ENCODE peak calls at places on chromosomes 1 and 21, in six cellular contexts. O, F, Q, X, M and G are unnamed samples.

GRCh38 chr21:18060402-18060801 is 184.2 kb upstream of the CHODL start:
- DNase-seq in O (no peak), Q (no peak), M (no peak), F (no peak), X (no peak), G (no peak)

GRCh38 chr1:97560714-97561113 is 360.1 kb downstream of the DPYD start:
- DNase-seq in Q (no peak), X (no peak), F (no peak), O (no peak), M (no peak), G (no peak)

GRCh38 chr1:96364576-96364975 is 357.0 kb upstream of the PTBP2 start:
- DNase-seq in F (no peak), M (peak; percentile 72), Q (no peak), X (no peak), O (no peak), G (no peak)

GRCh38 chr1:32716312-32717126 is 13.9 kb upstream of the SYNC start:
- DNase-seq in M (no peak), F (peak; percentile 99), O (no peak), Q (peak; percentile 97), X (peak; percentile 54), G (peak; percentile 88)

GRCh38 chr1:30449428-30450147 is 273.8 kb downstream of the MATN1 start:
- DNase-seq in O (no peak), Q (no peak), M (no peak), F (peak; percentile 13), X (no peak), G (no peak)

GRCh38 chr1:117615474-117615873 is 9.6 kb downstream of the TENT5C start:
- DNase-seq in Q (no peak), F (no peak), M (no peak), O (no peak), X (peak; percentile 89), G (no peak)

GRCh38 chr1:186894415-186894814 is 65.7 kb downstream of the PLA2G4A start:
- DNase-seq in Q (no peak), O (no peak), M (peak; percentile 9), F (no peak), X (no peak), G (no peak)

GRCh38 chr21:45590246-45590725 is 48.0 kb upstream of the SLC19A1 start:
- DNase-seq in M (peak; percentile 70), O (no peak), Q (peak; percentile 76), F (peak; percentile 82), X (no peak), G (no peak)

GRCh38 chr1:203126151-203126865 is 1.2 kb upstream of the ADORA1 start:
- DNase-seq in F (peak; percentile 39), O (no peak), X (no peak), Q (peak; percentile 25), M (peak; percentile 14), G (peak; percentile 54)

GRCh38 chr1:110011527-110012041 is 22.8 kb upstream of the STRIP1 start:
- DNase-seq in M (peak; percentile 73), F (peak; percentile 39), X (peak; percentile 39), Q (peak; percentile 70), O (peak; percentile 84), G (peak; percentile 75)

GRCh38 chr1:158019177-158019868 is 25.9 kb downstream of the KIRREL1 start:
- DNase-seq in F (peak; percentile 82), X (no peak), Q (no peak), M (peak; percentile 93), O (no peak), G (no peak)

GRCh38 chr1:53332188-53332564 is 4.3 kb upstream of the LRP8 start:
- DNase-seq in X (peak; percentile 1), O (no peak), F (no peak), Q (no peak), M (no peak), G (no peak)

GRCh38 chr1:143497374-143497747 is 474.4 kb downstream of the FAM72C start:
- DNase-seq in Q (no peak), M (no peak), X (no peak), F (peak; percentile 12), O (no peak), G (peak; percentile 2)

GRCh38 chr1:3126756-3127718 is 58.0 kb downstream of the PRDM16 start:
- DNase-seq in X (no peak), M (peak; percentile 0), O (no peak), F (no peak), Q (no peak), G (no peak)

GRCh38 chr1:179080866-179081695 is 789 bp upstream of the TOR3A start:
- DNase-seq in X (no peak), Q (peak; percentile 43), O (no peak), M (no peak), F (no peak), G (no peak)

GRCh38 chr1:39087109-39087834 is 61.1 kb downstream of the NDUFS5 start:
- DNase-seq in F (no peak), X (no peak), M (peak; percentile 76), O (no peak), Q (no peak), G (no peak)

GRCh38 chr21:37292946-37293345 is 25.8 kb upstream of the VPS26C start:
- DNase-seq in O (no peak), F (no peak), X (no peak), M (peak; percentile 44), Q (no peak), G (no peak)

GRCh38 chr1:35707253-35708178 is 11.2 kb downstream of the C1orf216 start:
- DNase-seq in O (no peak), X (peak; percentile 61), M (no peak), Q (peak; percentile 66), F (peak; percentile 80), G (no peak)

GRCh38 chr1:54047384-54048315 is 5.4 kb downstream of the TMEM59 start:
- DNase-seq in F (no peak), X (no peak), O (no peak), Q (no peak), M (no peak), G (no peak)

GRCh38 chr1:15189692-15190321 is 36.3 kb downstream of the TMEM51 start:
- DNase-seq in X (no peak), F (no peak), O (no peak), M (no peak), Q (no peak), G (no peak)

GRCh38 chr1:162498442-162498785 is 796 bp downstream of the UHMK1 start:
- DNase-seq in M (peak; percentile 15), Q (no peak), X (no peak), O (no peak), F (no peak), G (peak; percentile 88)

GRCh38 chr1:221756830-221757551 is 15.1 kb upstream of the DUSP10 start:
- DNase-seq in M (no peak), F (no peak), O (peak; percentile 66), X (no peak), Q (no peak), G (no peak)

GRCh38 chr1:173409613-173410012 is 67.5 kb upstream of the PRDX6 start:
- DNase-seq in O (no peak), Q (no peak), M (peak; percentile 84), X (peak; percentile 87), F (no peak), G (peak; percentile 77)

GRCh38 chr1:27607239-27607804 is 3.4 kb upstream of the AHDC1 start:
- DNase-seq in Q (peak; percentile 89), X (peak; percentile 85), O (no peak), M (no peak), F (peak; percentile 84), G (no peak)

GRCh38 chr1:187045371-187045770 is 216.6 kb downstream of the PLA2G4A start:
- DNase-seq in F (no peak), M (no peak), X (no peak), Q (no peak), O (no peak), G (no peak)

GRCh38 chr1:166924829-166925541 is 48.9 kb upstream of the TADA1 start:
- DNase-seq in M (no peak), Q (no peak), O (peak; percentile 32), F (no peak), X (no peak), G (peak; percentile 70)

GRCh38 chr21:35573472-35574389 is 486.6 kb downstream of the SETD4 start:
- DNase-seq in M (peak; percentile 74), Q (no peak), X (no peak), F (no peak), O (no peak), G (no peak)

GRCh38 chr21:35578350-35578782 is 482.0 kb downstream of the SETD4 start:
- DNase-seq in M (peak; percentile 92), F (no peak), O (no peak), X (no peak), Q (no peak), G (no peak)

GRCh38 chr21:35571910-35572309 is 488.4 kb downstream of the SETD4 start:
- DNase-seq in X (no peak), O (no peak), F (no peak), M (no peak), Q (no peak), G (no peak)

GRCh38 chr21:35578831-35579470 is 481.4 kb downstream of the SETD4 start:
- DNase-seq in Q (peak; percentile 17), X (no peak), F (no peak), M (peak; percentile 66), O (no peak), G (no peak)

DNA sequence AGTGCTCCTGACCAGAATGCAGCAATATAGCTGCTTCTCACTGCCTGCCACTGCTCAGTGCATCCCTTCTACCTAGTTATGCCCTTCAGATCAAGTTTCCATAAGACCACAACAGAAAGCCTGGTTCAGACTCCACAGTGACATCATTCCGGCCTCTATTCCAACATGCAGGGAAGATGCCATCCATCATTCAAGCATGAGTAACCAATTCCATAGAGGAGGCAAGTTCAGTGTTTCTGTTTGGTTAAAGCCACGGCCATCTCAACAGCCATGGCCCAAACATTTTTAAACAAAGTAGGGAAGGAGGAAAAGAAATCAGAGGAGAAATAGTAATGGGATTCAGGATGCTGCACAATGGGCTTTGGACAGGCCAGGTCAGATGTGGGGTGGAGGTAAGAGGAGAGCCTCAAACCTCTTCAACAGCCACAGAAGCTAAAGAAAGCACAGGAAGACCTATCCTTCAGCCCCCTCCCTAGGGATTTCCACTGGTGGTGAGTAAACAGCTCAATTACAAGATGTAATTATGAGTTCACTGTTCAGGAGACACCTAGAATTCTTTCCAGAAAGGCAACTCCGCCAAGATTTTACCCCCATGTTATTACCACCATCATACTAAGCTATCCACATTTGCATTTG is 484.9 kb downstream of the SETD4 start:
- DNase-seq in F (no peak), X (no peak), O (no peak), Q (no peak), M (peak; percentile 88), G (no peak)
- H3K4me2 ChIP-seq in F (no peak overlapping the region), X (no peak overlapping the region), O (no peak overlapping the region), Q (no peak overlapping the region), M (no peak overlapping the region), G (no peak overlapping the region)

GRCh38 chr1:151718666-151719065 is 2.1 kb upstream of the CELF3 start:
- DNase-seq in M (no peak), Q (no peak), O (no peak), F (no peak), X (no peak), G (no peak)
- H2AFZ ChIP-seq in M (no peak overlapping the region), Q (no peak overlapping the region), O (no peak overlapping the region), F (no peak overlapping the region), X (no peak overlapping the region), G (no peak overlapping the region)

GRCh38 chr1:25599969-25600610 is 16.5 kb upstream of the MAN1C1 start:
- DNase-seq in Q (no peak), M (no peak), F (no peak), O (no peak), X (no peak), G (no peak)
- H3K4me2 ChIP-seq in Q (no peak overlapping the region), M (no peak overlapping the region), F (no peak overlapping the region), O (peak overlapping the region; percentile 50), X (no peak overlapping the region), G (no peak overlapping the region)

GRCh38 chr1:44798481-44799365 is 1.5 kb upstream of the PLK3 start:
- DNase-seq in X (no peak), O (no peak), F (no peak), Q (no peak), M (no peak), G (no peak)
- H2AFZ ChIP-seq in X (peak overlapping the region; percentile 57), O (peak overlapping the region; percentile 49), F (no peak overlapping the region), Q (peak overlapping the region; percentile 72), M (no peak overlapping the region), G (peak overlapping the region; percentile 93)